ENCODE peak calls at places on chromosomes 1 and 21, in six cellular contexts. I, D, J, Y, W and E are unnamed samples.

GRCh38 chr1:69305621-69306020 is 262.1 kb upstream of the LRRC7 start:
- DNase-seq in I (no peak), D (no peak), J (no peak), Y (no peak), W (no peak), E (no peak)

GRCh38 chr1:5889901-5890300 is 102.3 kb downstream of the NPHP4 start:
- DNase-seq in I (no peak), D (no peak), J (no peak), Y (no peak), W (no peak), E (no peak)

GRCh38 chr1:192201303-192201702 is 43.0 kb downstream of the RGS18 start:
- DNase-seq in I (no peak), D (no peak), J (no peak), Y (no peak), W (no peak), E (no peak)

GRCh38 chr1:21050031-21050430 is 126.7 kb downstream of the EIF4G3 start:
- DNase-seq in I (peak; percentile 53), D (peak; percentile 89), J (peak; percentile 79), Y (no peak), W (peak; percentile 75), E (no peak)

GRCh38 chr1:11279630-11280029 is 6.6 kb downstream of the UBIAD1 start:
- DNase-seq in I (no peak), D (no peak), J (no peak), Y (no peak), W (no peak), E (no peak)

GRCh38 chr21:39531777-39532333 is 80.1 kb downstream of the SH3BGR start:
- DNase-seq in I (no peak), D (no peak), J (no peak), Y (no peak), W (no peak), E (no peak)

GRCh38 chr1:174358344-174358743 is 89.4 kb upstream of the GPR52 start:
- DNase-seq in I (no peak), D (peak; percentile 57), J (peak; percentile 34), Y (no peak), W (no peak), E (no peak)

GRCh38 chr1:236835491-236835890 is 40.4 kb downstream of the MTR start:
- DNase-seq in I (no peak), D (no peak), J (no peak), Y (no peak), W (no peak), E (no peak)

GRCh38 chr1:91427741-91428140 is 23.1 kb upstream of the HFM1 start:
- DNase-seq in I (no peak), D (no peak), J (no peak), Y (no peak), W (no peak), E (no peak)

GRCh38 chr1:58446368-58446767 is 100.2 kb downstream of the OMA1 start:
- DNase-seq in I (no peak), D (no peak), J (no peak), Y (no peak), W (no peak), E (no peak)

GRCh38 chr21:31576428-31576827 is 83.1 kb upstream of the SOD1 start:
- DNase-seq in I (no peak), D (no peak), J (peak; percentile 71), Y (no peak), W (peak; percentile 35), E (no peak)

GRCh38 chr21:14870841-14871126 is 194.0 kb downstream of the NRIP1 start:
- DNase-seq in I (no peak), D (no peak), J (no peak), Y (no peak), W (no peak), E (no peak)

GRCh38 chr1:100862591-100862990 is 32.1 kb downstream of the EXTL2 start:
- DNase-seq in I (peak; percentile 33), D (peak; percentile 43), J (peak; percentile 82), Y (peak; percentile 51), W (peak; percentile 96), E (peak; percentile 32)

GRCh38 chr1:172719694-172720138 is 60.8 kb downstream of the FASLG start:
- DNase-seq in I (no peak), D (peak; percentile 72), J (peak; percentile 68), Y (no peak), W (peak; percentile 29), E (no peak)

GRCh38 chr1:170337413-170337994 is 191.7 kb downstream of the NTMT2 start:
- DNase-seq in I (no peak), D (no peak), J (no peak), Y (no peak), W (no peak), E (no peak)

GRCh38 chr1:145849356-145850165 is 4.1 kb downstream of the NUDT17 start:
- DNase-seq in I (no peak), D (peak; percentile 49), J (peak; percentile 55), Y (peak; percentile 36), W (peak; percentile 82), E (peak; percentile 29)

GRCh38 chr1:190303501-190303900 is 174.2 kb downstream of the BRINP3 start:
- DNase-seq in I (no peak), D (no peak), J (no peak), Y (no peak), W (no peak), E (no peak)

GRCh38 chr1:229192031-229192430 is 78.9 kb upstream of the RAB4A start:
- DNase-seq in I (no peak), D (peak; percentile 36), J (peak; percentile 78), Y (no peak), W (peak; percentile 25), E (no peak)

GRCh38 chr21:44485254-44485793 is 30.0 kb downstream of the LRRC3 start:
- DNase-seq in I (no peak), D (peak; percentile 17), J (peak; percentile 36), Y (no peak), W (no peak), E (no peak)

GRCh38 chr21:45801989-45802388 is 158.5 kb downstream of the PCBP3 start:
- DNase-seq in I (no peak), D (no peak), J (no peak), Y (no peak), W (no peak), E (no peak)

GRCh38 chr1:200139661-200140250 is 112.2 kb downstream of the NR5A2 start:
- DNase-seq in I (peak; percentile 29), D (peak; percentile 76), J (peak; percentile 77), Y (peak; percentile 8), W (peak; percentile 38), E (peak; percentile 10)

GRCh38 chr21:45338326-45339017 is 50.8 kb upstream of the POFUT2 start:
- DNase-seq in I (no peak), D (no peak), J (no peak), Y (no peak), W (no peak), E (no peak)

GRCh38 chr1:48829446-48829845 is 52.8 kb upstream of the BEND5 start:
- DNase-seq in I (no peak), D (no peak), J (no peak), Y (no peak), W (no peak), E (no peak)

GRCh38 chr1:53210954-53211353 is 9.5 kb downstream of the CZIB start:
- DNase-seq in I (no peak), D (no peak), J (no peak), Y (no peak), W (no peak), E (no peak)

GRCh38 chr1:235919797-235920475 is 53.2 kb upstream of the LYST start:
- DNase-seq in I (peak; percentile 53), D (peak; percentile 54), J (peak; percentile 93), Y (no peak), W (peak; percentile 82), E (peak; percentile 67)

GRCh38 chr1:193123751-193124150 is 1.9 kb downstream of the CDC73 start:
- DNase-seq in I (no peak), D (no peak), J (no peak), Y (no peak), W (no peak), E (no peak)

GRCh38 chr1:82806133-82806532 is 1005.4 kb downstream of the ADGRL2 start:
- DNase-seq in I (no peak), D (no peak), J (no peak), Y (no peak), W (no peak), E (no peak)

GRCh38 chr1:27499142-27499541 is 9.2 kb upstream of the WASF2 start:
- DNase-seq in I (no peak), D (no peak), J (no peak), Y (no peak), W (no peak), E (no peak)

GRCh38 chr1:27491748-27492700 is 2.1 kb upstream of the WASF2 start:
- DNase-seq in I (no peak), D (peak; percentile 19), J (no peak), Y (no peak), W (peak; percentile 18), E (no peak)

DNA sequence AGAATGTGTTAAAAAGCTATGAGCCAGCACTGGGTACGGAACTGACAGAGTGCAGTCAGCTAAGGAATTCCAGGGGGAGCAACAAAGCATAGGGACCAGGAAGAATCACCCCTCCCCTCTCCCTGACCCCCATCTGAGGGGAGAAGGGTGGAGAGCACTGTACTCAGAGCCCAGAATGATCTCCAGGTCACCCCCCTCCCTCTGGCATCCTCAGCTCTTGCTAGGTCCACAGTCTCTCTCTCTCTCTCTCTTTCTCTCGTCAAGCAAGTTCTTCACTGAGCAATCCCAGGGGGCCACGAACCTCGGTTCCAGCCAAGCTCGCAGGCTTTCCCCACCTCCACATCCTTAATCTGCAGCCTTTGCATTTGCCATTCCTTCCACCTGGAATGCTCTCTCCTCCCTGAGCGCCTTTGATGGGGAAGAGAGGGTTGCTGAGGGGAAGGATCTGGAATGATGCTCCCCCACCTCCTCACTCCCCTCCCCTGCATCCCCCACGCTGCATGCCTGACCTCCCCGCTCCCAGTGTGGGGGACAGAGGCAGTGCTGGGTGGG is 6.7 kb upstream of the WASF2 start:
- DNase-seq in I (no peak), D (no peak), J (peak; percentile 52), Y (no peak), W (peak; percentile 26), E (no peak)
- H3K4me3 ChIP-seq in I (no peak overlapping the region), D (no peak overlapping the region), J (peak overlapping the region; percentile 25), Y (no peak overlapping the region), W (no peak overlapping the region), E (no peak overlapping the region)

GRCh38 chr1:31458287-31458896 is 45.4 kb downstream of the SERINC2 start:
- DNase-seq in I (no peak), D (no peak), J (no peak), Y (no peak), W (no peak), E (no peak)

GRCh38 chr1:31460027-31460426 is 47.0 kb downstream of the SERINC2 start:
- DNase-seq in I (no peak), D (peak; percentile 73), J (peak; percentile 60), Y (no peak), W (no peak), E (no peak)
- TF ChIP-seq CTCF in I (peak; percentile 42), D (no peak), J (peak; percentile 40), Y (peak; percentile 20), W (no peak), E (no peak)

GRCh38 chr1:16015960-16016901 is 1.6 kb downstream of the HSPB7 start:
- DNase-seq in I (no peak), D (no peak), J (no peak), Y (no peak), W (no peak), E (no peak)
- H3K4me3 ChIP-seq in I (no peak overlapping the region), D (no peak overlapping the region), J (no peak overlapping the region), Y (no peak overlapping the region), W (no peak overlapping the region), E (no peak overlapping the region)

DNA sequence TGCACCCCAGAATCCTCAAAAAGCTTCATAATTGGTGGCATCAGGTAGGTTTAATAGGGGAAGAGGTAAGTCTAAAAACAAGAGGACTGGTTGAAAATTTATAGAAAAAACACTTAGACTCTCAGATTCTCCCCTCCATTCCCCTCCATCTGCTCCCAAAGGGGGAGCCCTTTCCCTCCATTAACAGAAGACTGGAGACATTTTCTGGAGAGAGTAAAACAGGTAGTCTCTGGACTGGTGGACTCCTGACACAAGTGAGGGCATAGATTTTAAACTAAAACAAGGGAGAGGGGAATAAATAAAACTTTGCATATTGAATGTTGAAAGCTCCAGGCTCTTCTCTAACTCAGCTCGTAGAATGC is 54.0 kb upstream of the IPO9 start:
- DNase-seq in I (no peak), D (no peak), J (no peak), Y (no peak), W (no peak), E (no peak)
- TF ChIP-seq CTCF in I (peak; percentile 5), D (no peak), J (no peak), Y (no peak), W (no peak), E (no peak)